ENCODE peak calls at places on chromosomes 1 and 21, in four cellular contexts. One of them, this sample, is unnamed.

GRCh38 chr1:89822999-89823628 is 2.3 kb downstream of the LRRC8D start:
- DNase-seq in LNCaP clone FGC: peak; percentile 46
- DNase-seq in lung: no peak
- DNase-seq in cardiac septum: no peak
- DNase-seq in this sample: no peak

GRCh38 chr1:103496014-103496635 is 29.4 kb upstream of the RNPC3 start:
- DNase-seq in LNCaP clone FGC: peak; percentile 6
- DNase-seq in cardiac septum: no peak
- DNase-seq in lung: no peak
- DNase-seq in this sample: no peak

GRCh38 chr1:234919061-234919755 is 209.4 kb downstream of the TOMM20 start:
- DNase-seq in lung: no peak
- DNase-seq in cardiac septum: peak; percentile 78
- DNase-seq in LNCaP clone FGC: no peak
- DNase-seq in this sample: no peak

GRCh38 chr1:95154096-95154495 is 36.9 kb downstream of the TLCD4 start:
- DNase-seq in lung: no peak
- DNase-seq in cardiac septum: no peak
- DNase-seq in LNCaP clone FGC: no peak
- DNase-seq in this sample: no peak

GRCh38 chr21:36135391-36136094 is 664 bp downstream of the CBR3 start:
- DNase-seq in lung: peak; percentile 59
- DNase-seq in cardiac septum: peak; percentile 79
- DNase-seq in LNCaP clone FGC: no peak
- DNase-seq in this sample: peak; percentile 49

GRCh38 chr1:86207323-86207722 is 50.8 kb upstream of the COL24A1 start:
- DNase-seq in cardiac septum: no peak
- DNase-seq in lung: no peak
- DNase-seq in LNCaP clone FGC: no peak
- DNase-seq in this sample: no peak

GRCh38 chr1:75135829-75136142 is 1.6 kb downstream of the LHX8 start:
- DNase-seq in lung: no peak
- DNase-seq in LNCaP clone FGC: no peak
- DNase-seq in cardiac septum: no peak
- DNase-seq in this sample: no peak

GRCh38 chr1:100746542-100746932 is 27.0 kb downstream of the VCAM1 start:
- DNase-seq in lung: no peak
- DNase-seq in cardiac septum: no peak
- DNase-seq in LNCaP clone FGC: no peak
- DNase-seq in this sample: no peak

GRCh38 chr1:99731384-99731783 is 35.1 kb downstream of the FRRS1 start:
- DNase-seq in cardiac septum: no peak
- DNase-seq in LNCaP clone FGC: no peak
- DNase-seq in lung: no peak
- DNase-seq in this sample: no peak

GRCh38 chr1:58818075-58818474 is 34.2 kb upstream of the JUN start:
- DNase-seq in lung: no peak
- DNase-seq in cardiac septum: no peak
- DNase-seq in LNCaP clone FGC: no peak
- DNase-seq in this sample: no peak

GRCh38 chr1:88684482-88685238 is 587 bp downstream of the PKN2 start:
- DNase-seq in cardiac septum: peak; percentile 78
- DNase-seq in lung: peak; percentile 61
- DNase-seq in LNCaP clone FGC: no peak
- DNase-seq in this sample: peak; percentile 36

GRCh38 chr1:6673816-6674398 is 27.7 kb downstream of the DNAJC11 start:
- DNase-seq in cardiac septum: no peak
- DNase-seq in LNCaP clone FGC: no peak
- DNase-seq in lung: no peak
- DNase-seq in this sample: no peak

GRCh38 chr1:151377150-151377884 is 4.8 kb upstream of the SELENBP1 start:
- DNase-seq in LNCaP clone FGC: peak; percentile 92
- DNase-seq in cardiac septum: no peak
- DNase-seq in lung: no peak
- DNase-seq in this sample: no peak

GRCh38 chr1:115524211-115524610 is 117.6 kb upstream of the VANGL1 start:
- DNase-seq in lung: no peak
- DNase-seq in cardiac septum: no peak
- DNase-seq in LNCaP clone FGC: no peak
- DNase-seq in this sample: no peak

GRCh38 chr1:234979316-234980223 is 149.1 kb downstream of the TOMM20 start:
- DNase-seq in LNCaP clone FGC: no peak
- DNase-seq in lung: no peak
- DNase-seq in cardiac septum: peak; percentile 76
- DNase-seq in this sample: no peak

GRCh38 chr21:43803558-43804300 is 14.4 kb downstream of the RRP1 start:
- DNase-seq in lung: no peak
- DNase-seq in LNCaP clone FGC: no peak
- DNase-seq in cardiac septum: no peak
- DNase-seq in this sample: no peak

GRCh38 chr1:18007391-18008106 is 100.0 kb upstream of the IGSF21 start:
- DNase-seq in LNCaP clone FGC: no peak
- DNase-seq in cardiac septum: no peak
- DNase-seq in lung: no peak
- DNase-seq in this sample: no peak

GRCh38 chr1:44643721-44644330 is 30.5 kb downstream of the TMEM53 start:
- DNase-seq in LNCaP clone FGC: no peak
- DNase-seq in cardiac septum: no peak
- DNase-seq in lung: no peak
- DNase-seq in this sample: no peak

GRCh38 chr1:71087713-71088112 is 6.9 kb upstream of the ZRANB2 start:
- DNase-seq in cardiac septum: no peak
- DNase-seq in LNCaP clone FGC: no peak
- DNase-seq in lung: no peak
- DNase-seq in this sample: no peak

GRCh38 chr1:231931846-231932454 is 305.4 kb downstream of the DISC1 start:
- DNase-seq in cardiac septum: no peak
- DNase-seq in LNCaP clone FGC: no peak
- DNase-seq in lung: no peak
- DNase-seq in this sample: no peak

GRCh38 chr1:47031585-47031984 is 8.1 kb downstream of the CYP4X1 start:
- DNase-seq in cardiac septum: no peak
- DNase-seq in lung: no peak
- DNase-seq in LNCaP clone FGC: no peak
- DNase-seq in this sample: no peak

GRCh38 chr1:197145451-197146029 is 929 bp downstream of the ASPM start:
- DNase-seq in cardiac septum: no peak
- DNase-seq in lung: no peak
- DNase-seq in LNCaP clone FGC: no peak
- DNase-seq in this sample: no peak

GRCh38 chr21:21664871-21665270 is 666.7 kb downstream of the NCAM2 start:
- DNase-seq in lung: no peak
- DNase-seq in cardiac septum: no peak
- DNase-seq in LNCaP clone FGC: no peak
- DNase-seq in this sample: no peak

GRCh38 chr1:85048296-85049064 is at the start of gene MCOLN3:
- DNase-seq in LNCaP clone FGC: no peak
- DNase-seq in cardiac septum: no peak
- DNase-seq in lung: peak; percentile 37
- DNase-seq in this sample: peak; percentile 24

GRCh38 chr1:174768949-174769348 is 230.8 kb upstream of the CACYBP start:
- DNase-seq in LNCaP clone FGC: no peak
- DNase-seq in cardiac septum: no peak
- DNase-seq in lung: no peak
- DNase-seq in this sample: no peak

GRCh38 chr1:154176341-154176740 is 15.6 kb downstream of the TPM3 start:
- DNase-seq in cardiac septum: no peak
- DNase-seq in LNCaP clone FGC: no peak
- DNase-seq in lung: no peak
- DNase-seq in this sample: no peak

GRCh38 chr1:37096523-37096922 is 62.2 kb upstream of the GRIK3 start:
- DNase-seq in lung: no peak
- DNase-seq in LNCaP clone FGC: no peak
- DNase-seq in cardiac septum: no peak
- DNase-seq in this sample: no peak

GRCh38 chr21:23578027-23578426 is 2029.3 kb downstream of the MRPL39 start:
- DNase-seq in cardiac septum: no peak
- DNase-seq in LNCaP clone FGC: peak; percentile 11
- DNase-seq in lung: no peak
- DNase-seq in this sample: no peak

This sample was measured in activated T-helper 9 cell treated with anti-CD3 and anti-CD28 coated beads, Interleukin-2, amount 50 U/mL, for 16 hours.